ENCODE peak calls at places on chromosomes 6 and 20, in four cellular contexts. O is Panc1; K is A549; N is CD8-positive, alpha-beta memory T cell. L is an unnamed sample. For H3K4me1, the result is how much of the 10 kb centered on the place peaks cover.

GRCh38 chr20:61757-62156 is 25.7 kb upstream of the DEFB125 start:
- DNase-seq in O (no peak), N (no peak), K (peak), L (no peak)

GRCh38 chr6:166932116-166932515 is 24.2 kb downstream of the RNASET2 start:
- DNase-seq in O (no peak), K (no peak), N (no peak), L (no peak)

GRCh38 chr20:10802201-10802600 is 128.4 kb upstream of the JAG1 start:
- DNase-seq in N (no peak), K (no peak), O (no peak), L (peak)

GRCh38 chr6:131923356-131923755 is 27.8 kb downstream of the CCN2 start:
- DNase-seq in K (peak), O (no peak), N (no peak), L (peak)

GRCh38 chr20:18989736-18990474 is 176.3 kb downstream of the SCP2D1 start:
- DNase-seq in K (no peak), O (no peak), N (no peak), L (no peak)

GRCh38 chr6:147054158-147054557 is 150.1 kb upstream of the STXBP5 start:
- DNase-seq in N (no peak), O (no peak), K (no peak), L (no peak)

GRCh38 chr6:36627801-36628246 is 33.7 kb downstream of the SRSF3 start:
- DNase-seq in O (no peak), K (no peak), N (no peak), L (peak)

GRCh38 chr6:18990313-18990978 is 603.3 kb downstream of the RNF144B start:
- DNase-seq in K (peak), N (no peak), O (no peak), L (peak)

GRCh38 chr6:116011520-116011919 is 49.2 kb downstream of the FRK start:
- DNase-seq in K (no peak), O (no peak), N (no peak), L (no peak)

GRCh38 chr20:63314015-63314471 is 21.1 kb downstream of the COL20A1 start:
- DNase-seq in N (no peak), O (no peak), K (no peak), L (no peak)

GRCh38 chr6:143449731-143450452 is 603 bp downstream of the ADAT2 start:
- DNase-seq in N (peak), O (no peak), K (peak), L (no peak)

GRCh38 chr20:33392016-33392415 is 9.3 kb downstream of the CDK5RAP1 start:
- DNase-seq in N (no peak), K (no peak), O (no peak), L (peak)

GRCh38 chr6:155270566-155271091 is 6.8 kb downstream of the CLDN20 start:
- DNase-seq in N (no peak), K (no peak), O (no peak), L (no peak)

GRCh38 chr6:53654745-53655240 is 10.8 kb downstream of the KLHL31 start:
- DNase-seq in N (no peak), O (no peak), K (no peak), L (no peak)

GRCh38 chr6:31096656-31097055 is 15.7 kb downstream of the C6orf15 start:
- DNase-seq in N (no peak), O (no peak), K (no peak), L (no peak)

GRCh38 chr20:16518068-16518783 is 55.0 kb downstream of the KIF16B start:
- DNase-seq in O (peak), K (peak), N (no peak), L (peak)

GRCh38 chr20:25090492-25091429 is 8.8 kb upstream of the VSX1 start:
- DNase-seq in N (peak), O (no peak), K (no peak), L (no peak)

GRCh38 chr6:107488174-107488874 is 1.6 kb upstream of the SOBP start:
- DNase-seq in O (no peak), K (no peak), N (no peak), L (no peak)

GRCh38 chr6:1313755-1314503 is 2.0 kb downstream of the FOXQ1 start:
- DNase-seq in N (no peak), K (peak), O (no peak), L (no peak)

GRCh38 chr6:89258912-89259311 is 41.8 kb upstream of the GABRR1 start:
- DNase-seq in O (no peak), K (no peak), N (no peak), L (no peak)

GRCh38 chr6:136136274-136136673 is 113.8 kb downstream of the MTFR2 start:
- DNase-seq in O (no peak), N (no peak), K (no peak), L (no peak)
- H3K4me3 ChIP-seq in O (no peak), N (no peak), K (no peak), L (no peak)

GRCh38 chr6:15352229-15352628 is 106.4 kb downstream of the JARID2 start:
- DNase-seq in N (no peak), O (no peak), K (no peak), L (no peak)

GRCh38 chr6:15355683-15356099 is 109.8 kb downstream of the JARID2 start:
- DNase-seq in O (no peak), K (no peak), N (no peak), L (no peak)

GRCh38 chr6:15351631-15352030 is 105.8 kb downstream of the JARID2 start:
- DNase-seq in K (peak), N (no peak), O (no peak), L (peak)

GRCh38 chr6:15350386-15351083 is 104.7 kb downstream of the JARID2 start:
- DNase-seq in N (no peak), O (no peak), K (no peak), L (no peak)

DNA sequence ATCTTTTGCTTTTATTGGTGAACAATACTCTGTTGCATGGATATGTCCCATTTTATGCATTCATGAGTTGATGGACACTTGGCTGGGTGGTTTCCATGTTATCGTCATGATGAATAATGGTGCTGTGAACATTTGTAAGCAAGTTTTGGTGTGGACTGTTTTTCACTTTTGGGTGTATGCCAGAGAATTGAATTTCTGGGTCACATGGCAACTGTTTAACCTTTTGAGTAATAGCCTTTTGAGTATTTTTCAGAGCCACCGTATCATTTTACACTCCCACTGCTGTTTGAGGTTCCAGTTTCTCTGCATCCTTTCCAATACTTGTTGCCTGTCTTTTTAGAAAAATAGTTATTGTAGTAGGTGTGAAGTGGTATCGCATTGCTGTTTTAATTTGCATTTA is 107.0 kb downstream of the JARID2 start:
- DNase-seq in O (no peak), N (no peak), K (no peak), L (no peak)
- H3K4me1 ChIP-seq in O (under half), N (under half), K (under half), L (under half)

DNA sequence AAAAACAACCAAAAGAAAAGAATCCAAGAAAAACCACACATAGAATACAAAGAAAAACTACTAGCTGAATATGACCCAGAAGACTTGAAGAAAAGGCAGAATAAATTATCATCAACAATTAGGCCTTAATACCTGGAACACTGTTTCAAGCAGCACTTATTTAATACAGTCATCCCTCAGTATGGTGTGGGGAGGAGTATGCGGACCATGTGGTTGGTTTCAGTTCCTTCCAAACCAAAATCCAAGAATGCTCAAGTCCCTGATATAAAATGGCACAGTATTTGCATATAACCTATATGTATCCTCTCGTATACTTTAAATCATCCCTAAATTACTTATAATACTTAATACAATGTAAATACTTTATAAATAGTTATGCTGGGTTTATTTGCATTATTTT is 16.1 kb downstream of the CDK19 start:
- DNase-seq in O (no peak), N (no peak), K (no peak), L (no peak)
- H3K4me3 ChIP-seq in O (no peak), N (no peak), K (no peak), L (no peak)

GRCh38 chr20:58895099-58895795 is 42.7 kb downstream of the GNAS start:
- DNase-seq in K (no peak), N (no peak), O (no peak), L (no peak)
- H3K4me1 ChIP-seq in K (under half), N (under half), O (under half), L (under half)

GRCh38 chr20:37190354-37190753 is 11.0 kb upstream of the MROH8 start:
- DNase-seq in K (no peak), N (no peak), O (no peak), L (no peak)
- H3K4me3 ChIP-seq in K (no peak), N (no peak), O (no peak), L (no peak)

GRCh38 chr6:85360794-85361642 is 88.9 kb upstream of the NT5E start:
- DNase-seq in O (peak), K (peak), N (no peak), L (peak)
- H3K4me1 ChIP-seq in O (under half), K (under half), N (under half), L (under half)

GRCh38 chr6:41877051-41877680 is 18.0 kb downstream of the USP49 start:
- DNase-seq in N (no peak), O (no peak), K (no peak), L (no peak)
- H3K4me3 ChIP-seq in N (no peak), O (no peak), K (no peak), L (no peak)

GRCh38 chr6:45431314-45432058 is 53.8 kb upstream of the SUPT3H start:
- DNase-seq in O (no peak), N (no peak), K (no peak), L (no peak)
- H3K4me1 ChIP-seq in O (under half), N (under half), K (under half), L (under half)